ENCODE peak calls at places on chromosomes 7 and 10, in five cellular contexts. One of them, this sample, is unnamed.
A peak's percentile ranks its signal among the peaks of the same experiment; 100 is the strongest.

GRCh38 chr10:14478639-14479038 is 147.9 kb upstream of the FRMD4A start:
- DNase-seq in PC-3: peak; percentile 27
- DNase-seq in transverse colon: no peak
- DNase-seq in HepG2: no peak
- DNase-seq in fibroblast of lung: peak; percentile 85
- DNase-seq in this sample: peak; percentile 87

GRCh38 chr10:99917963-99918825 is 91.6 kb downstream of the DNMBP start:
- DNase-seq in PC-3: no peak
- DNase-seq in transverse colon: peak; percentile 35
- DNase-seq in HepG2: no peak
- DNase-seq in fibroblast of lung: peak; percentile 63
- DNase-seq in this sample: peak; percentile 91

GRCh38 chr7:104550362-104550761 is 222.0 kb downstream of the LHFPL3 start:
- DNase-seq in PC-3: peak; percentile 10
- DNase-seq in transverse colon: no peak
- DNase-seq in HepG2: no peak
- DNase-seq in fibroblast of lung: no peak
- DNase-seq in this sample: no peak

GRCh38 chr7:19713676-19714075 is 4.8 kb upstream of the POLR1F start:
- DNase-seq in PC-3: peak; percentile 82
- DNase-seq in transverse colon: peak; percentile 12
- DNase-seq in HepG2: peak; percentile 23
- DNase-seq in fibroblast of lung: peak; percentile 62
- DNase-seq in this sample: peak; percentile 64

GRCh38 chr10:79123547-79123963 is 54.8 kb downstream of the ZMIZ1 start:
- DNase-seq in PC-3: no peak
- DNase-seq in transverse colon: no peak
- DNase-seq in HepG2: no peak
- DNase-seq in fibroblast of lung: no peak
- DNase-seq in this sample: no peak

GRCh38 chr10:32419615-32420014 is 26.3 kb upstream of the CCDC7 start:
- DNase-seq in PC-3: peak; percentile 37
- DNase-seq in transverse colon: no peak
- DNase-seq in HepG2: no peak
- DNase-seq in fibroblast of lung: no peak
- DNase-seq in this sample: no peak

GRCh38 chr7:107712025-107712424 is 31.9 kb upstream of the CBLL1 start:
- DNase-seq in PC-3: no peak
- DNase-seq in transverse colon: no peak
- DNase-seq in HepG2: no peak
- DNase-seq in fibroblast of lung: no peak
- DNase-seq in this sample: no peak

GRCh38 chr7:13047061-13047460 is 359.6 kb downstream of the ARL4A start:
- DNase-seq in PC-3: no peak
- DNase-seq in transverse colon: no peak
- DNase-seq in HepG2: no peak
- DNase-seq in fibroblast of lung: no peak
- DNase-seq in this sample: no peak

GRCh38 chr7:15554081-15554480 is 7.7 kb downstream of the AGMO start:
- DNase-seq in PC-3: peak; percentile 32
- DNase-seq in transverse colon: no peak
- DNase-seq in HepG2: no peak
- DNase-seq in fibroblast of lung: no peak
- DNase-seq in this sample: no peak

GRCh38 chr7:47142867-47143175 is 439.1 kb downstream of the TNS3 start:
- DNase-seq in PC-3: no peak
- DNase-seq in transverse colon: no peak
- DNase-seq in HepG2: no peak
- DNase-seq in fibroblast of lung: no peak
- DNase-seq in this sample: no peak

GRCh38 chr7:95190515-95190914 is 133.8 kb downstream of the PON1 start:
- DNase-seq in PC-3: peak; percentile 8
- DNase-seq in transverse colon: no peak
- DNase-seq in HepG2: peak; percentile 18
- DNase-seq in fibroblast of lung: no peak
- DNase-seq in this sample: no peak

GRCh38 chr7:92987095-92987494 is 130.7 kb downstream of the SAMD9 start:
- DNase-seq in PC-3: no peak
- DNase-seq in transverse colon: no peak
- DNase-seq in HepG2: no peak
- DNase-seq in fibroblast of lung: peak; percentile 67
- DNase-seq in this sample: no peak

GRCh38 chr10:123530166-123530870 is 135.8 kb upstream of the GPR26 start:
- DNase-seq in PC-3: no peak
- DNase-seq in transverse colon: no peak
- DNase-seq in HepG2: no peak
- DNase-seq in fibroblast of lung: no peak
- DNase-seq in this sample: no peak
- H3K27ac ChIP-seq in PC-3: no peak overlapping the region
- H3K27ac ChIP-seq in transverse colon: no peak overlapping the region
- H3K27ac ChIP-seq in HepG2: no peak overlapping the region
- H3K27ac ChIP-seq in fibroblast of lung: no peak overlapping the region
- H3K27ac ChIP-seq in this sample: no peak overlapping the region

GRCh38 chr7:127359011-127359410 is 33.5 kb downstream of the ZNF800 start:
- DNase-seq in PC-3: no peak
- DNase-seq in transverse colon: no peak
- DNase-seq in HepG2: no peak
- DNase-seq in fibroblast of lung: no peak
- DNase-seq in this sample: no peak
- H3K27ac ChIP-seq in PC-3: no peak overlapping the region
- H3K27ac ChIP-seq in transverse colon: no peak overlapping the region
- H3K27ac ChIP-seq in HepG2: no peak overlapping the region
- H3K27ac ChIP-seq in fibroblast of lung: no peak overlapping the region
- H3K27ac ChIP-seq in this sample: no peak overlapping the region

DNA sequence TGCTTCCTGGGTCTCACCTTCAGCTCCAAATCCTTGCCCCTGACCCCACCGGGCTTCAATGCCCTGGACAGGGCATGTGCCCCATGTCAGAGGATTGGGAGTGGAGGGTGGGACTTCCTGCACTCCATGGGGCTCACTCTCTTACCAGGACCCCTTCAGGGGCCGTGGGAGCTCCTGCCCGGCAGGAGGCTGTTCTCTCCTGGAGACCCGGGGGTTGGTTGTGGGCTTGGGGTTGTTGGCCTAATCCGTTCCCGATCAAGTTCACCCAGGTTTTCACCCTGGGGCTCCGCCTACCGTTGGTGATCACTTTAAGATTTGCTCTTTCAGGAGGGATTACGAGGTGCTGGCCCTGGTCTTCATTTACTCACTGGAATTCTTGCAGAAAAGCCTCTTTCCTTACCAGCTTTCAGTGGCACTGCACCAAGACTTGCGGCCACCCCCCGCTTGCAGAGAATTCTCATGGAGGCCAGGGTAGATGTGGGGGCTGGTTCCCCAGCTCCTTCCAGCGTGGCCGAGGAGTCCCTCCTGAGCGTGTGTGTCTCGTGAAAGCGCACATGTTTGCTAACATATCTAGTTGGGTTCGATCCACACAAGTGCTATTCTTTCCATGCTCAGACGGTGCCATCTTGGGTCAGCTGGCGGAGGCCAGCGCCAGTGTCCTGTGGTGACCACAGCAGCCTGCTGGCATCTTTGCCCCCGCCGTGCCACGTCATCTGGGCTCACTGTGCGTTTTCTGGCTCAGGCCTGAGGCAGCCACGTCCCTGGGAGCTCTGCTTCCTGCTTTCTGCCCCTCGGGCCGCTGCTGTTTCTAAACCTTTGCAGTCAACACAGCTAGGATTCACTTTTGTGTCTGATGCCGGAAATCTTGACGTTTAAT is 15.6 kb downstream of the PWWP2B start:
- DNase-seq in PC-3: no peak
- DNase-seq in transverse colon: no peak
- DNase-seq in HepG2: no peak
- DNase-seq in fibroblast of lung: no peak
- DNase-seq in this sample: no peak
- H3K27ac ChIP-seq in PC-3: no peak overlapping the region
- H3K27ac ChIP-seq in transverse colon: peak overlapping the region; percentile 91
- H3K27ac ChIP-seq in HepG2: no peak overlapping the region
- H3K27ac ChIP-seq in fibroblast of lung: no peak overlapping the region
- H3K27ac ChIP-seq in this sample: peak overlapping the region; percentile 67

DNA sequence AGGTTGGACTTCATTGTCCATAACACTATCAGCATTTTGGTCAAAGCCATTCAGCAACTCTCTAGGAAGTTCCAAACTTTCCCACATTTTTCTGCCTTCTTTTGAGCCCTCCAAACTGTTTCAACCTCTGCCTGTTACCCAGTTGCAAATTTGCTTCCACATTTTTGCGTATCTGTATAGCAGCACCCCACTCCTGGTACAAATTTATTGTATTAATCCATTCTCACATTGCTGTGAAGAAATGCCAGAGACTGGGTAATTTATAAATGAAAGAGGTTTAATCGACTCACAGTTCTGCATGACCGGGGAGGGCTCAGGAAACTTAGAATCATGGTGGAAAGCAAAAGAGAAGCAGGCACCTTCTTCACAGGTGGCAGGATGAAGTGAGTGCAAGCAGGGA is 198.8 kb downstream of the MTERF1 start:
- DNase-seq in PC-3: no peak
- DNase-seq in transverse colon: no peak
- DNase-seq in HepG2: no peak
- DNase-seq in fibroblast of lung: no peak
- DNase-seq in this sample: no peak
- H3K27ac ChIP-seq in PC-3: no peak overlapping the region
- H3K27ac ChIP-seq in transverse colon: no peak overlapping the region
- H3K27ac ChIP-seq in HepG2: no peak overlapping the region
- H3K27ac ChIP-seq in fibroblast of lung: no peak overlapping the region
- H3K27ac ChIP-seq in this sample: no peak overlapping the region

GRCh38 chr7:16810112-16810511 is 5.3 kb upstream of the AGR2 start:
- DNase-seq in PC-3: peak; percentile 44
- DNase-seq in transverse colon: no peak
- DNase-seq in HepG2: no peak
- DNase-seq in fibroblast of lung: no peak
- DNase-seq in this sample: peak; percentile 12

GRCh38 chr7:16812542-16813231 is 7.9 kb upstream of the AGR2 start:
- DNase-seq in PC-3: peak; percentile 75
- DNase-seq in transverse colon: no peak
- DNase-seq in HepG2: no peak
- DNase-seq in fibroblast of lung: no peak
- DNase-seq in this sample: no peak

GRCh38 chr7:16813232-16813616 is 8.4 kb upstream of the AGR2 start:
- DNase-seq in PC-3: peak; percentile 59
- DNase-seq in transverse colon: no peak
- DNase-seq in HepG2: no peak
- DNase-seq in fibroblast of lung: no peak
- DNase-seq in this sample: no peak

GRCh38 chr7:16810573-16810972 is 5.8 kb upstream of the AGR2 start:
- DNase-seq in PC-3: peak; percentile 76
- DNase-seq in transverse colon: no peak
- DNase-seq in HepG2: no peak
- DNase-seq in fibroblast of lung: no peak
- DNase-seq in this sample: no peak

GRCh38 chr7:16811555-16811954 is 6.8 kb upstream of the AGR2 start:
- DNase-seq in PC-3: peak; percentile 82
- DNase-seq in transverse colon: no peak
- DNase-seq in HepG2: no peak
- DNase-seq in fibroblast of lung: peak; percentile 62
- DNase-seq in this sample: no peak
- H3K27ac ChIP-seq in PC-3: peak overlapping the region; percentile 96
- H3K27ac ChIP-seq in transverse colon: peak overlapping the region; percentile 47
- H3K27ac ChIP-seq in HepG2: no peak overlapping the region
- H3K27ac ChIP-seq in fibroblast of lung: no peak overlapping the region
- H3K27ac ChIP-seq in this sample: no peak overlapping the region

DNA sequence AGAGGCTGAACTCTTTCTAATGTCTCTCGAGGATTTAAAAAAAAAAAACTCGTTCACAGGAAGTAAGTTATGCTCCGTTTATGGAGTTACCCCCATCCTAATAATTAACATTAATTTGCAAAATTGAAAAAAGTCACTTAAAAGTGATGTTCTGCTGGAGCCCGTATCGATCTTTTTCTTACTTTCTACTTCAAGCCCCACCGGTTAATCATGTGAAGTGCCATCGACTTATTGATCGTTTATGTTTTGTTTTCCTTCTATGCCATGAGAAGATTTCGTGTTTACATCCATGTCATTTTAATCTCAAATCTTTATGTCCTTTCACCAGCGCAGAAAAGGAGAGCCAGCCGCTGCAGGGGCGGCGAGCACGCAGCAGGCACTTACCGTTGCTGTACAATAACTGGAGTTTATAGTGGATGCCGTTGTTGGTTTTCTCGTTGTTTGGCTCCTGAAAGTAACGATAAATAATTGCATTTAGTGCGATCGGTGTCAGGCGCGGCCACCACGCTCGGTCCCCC is 1.5 kb downstream of the EBF3 start:
- DNase-seq in PC-3: no peak
- DNase-seq in transverse colon: no peak
- DNase-seq in HepG2: no peak
- DNase-seq in fibroblast of lung: no peak
- DNase-seq in this sample: no peak
- H3K27ac ChIP-seq in PC-3: no peak overlapping the region
- H3K27ac ChIP-seq in transverse colon: no peak overlapping the region
- H3K27ac ChIP-seq in HepG2: no peak overlapping the region
- H3K27ac ChIP-seq in fibroblast of lung: no peak overlapping the region
- H3K27ac ChIP-seq in this sample: peak overlapping the region; percentile 86

GRCh38 chr10:18005781-18006456 is 54.2 kb downstream of the SLC39A12 start:
- DNase-seq in PC-3: peak; percentile 7
- DNase-seq in transverse colon: no peak
- DNase-seq in HepG2: no peak
- DNase-seq in fibroblast of lung: peak; percentile 92
- DNase-seq in this sample: peak; percentile 85
- H3K27ac ChIP-seq in PC-3: no peak overlapping the region
- H3K27ac ChIP-seq in transverse colon: no peak overlapping the region
- H3K27ac ChIP-seq in HepG2: no peak overlapping the region
- H3K27ac ChIP-seq in fibroblast of lung: no peak overlapping the region
- H3K27ac ChIP-seq in this sample: no peak overlapping the region

GRCh38 chr7:116525913-116526857 is 1.3 kb downstream of the CAV1 start:
- DNase-seq in PC-3: peak; percentile 85
- DNase-seq in transverse colon: peak; percentile 80
- DNase-seq in HepG2: no peak
- DNase-seq in fibroblast of lung: peak; percentile 93
- DNase-seq in this sample: peak; percentile 90
- H3K27ac ChIP-seq in PC-3: peak overlapping the region; percentile 74
- H3K27ac ChIP-seq in transverse colon: peak overlapping the region; percentile 92
- H3K27ac ChIP-seq in HepG2: no peak overlapping the region
- H3K27ac ChIP-seq in fibroblast of lung: peak overlapping the region; percentile 86
- H3K27ac ChIP-seq in this sample: peak overlapping the region; percentile 100

This sample was measured in A673.